ENCODE peak calls at places on chromosome 18, in four cellular contexts. F is HL-60, Z is GM12878, O is K562. R is an unnamed sample.

GRCh38 chr18:45828917-45829811 is 3.7 kb downstream of the SIGLEC15 start:
- DNase-seq in F (peak), Z (no peak), O (peak), R (no peak)

GRCh38 chr18:30903566-30903965 is 139.0 kb downstream of the DSC3 start:
- DNase-seq in F (no peak), Z (no peak), O (no peak), R (no peak)

GRCh38 chr18:76715012-76715608 is 107.2 kb upstream of the ZNF236 start:
- DNase-seq in F (no peak), Z (no peak), O (no peak), R (no peak)

GRCh38 chr18:76972241-76972640 is 149.9 kb downstream of the ZNF236 start:
- DNase-seq in F (no peak), Z (no peak), O (no peak), R (no peak)

GRCh38 chr18:13147146-13147545 is 71.4 kb upstream of the LDLRAD4 start:
- DNase-seq in F (peak), Z (no peak), O (no peak), R (no peak)

GRCh38 chr18:64097497-64097896 is 51.4 kb downstream of the LINC00305 start:
- DNase-seq in F (no peak), Z (no peak), O (no peak), R (no peak)

GRCh38 chr18:12257996-12258718 is 4.0 kb downstream of the CIDEA start:
- DNase-seq in F (no peak), Z (no peak), O (no peak), R (no peak)

GRCh38 chr18:6056171-6056932 is 161.0 kb upstream of the TMEM200C start:
- DNase-seq in F (no peak), Z (no peak), O (no peak), R (no peak)

GRCh38 chr18:41666251-41666650 is 288.8 kb upstream of the PIK3C3 start:
- DNase-seq in F (no peak), Z (no peak), O (no peak), R (no peak)

GRCh38 chr18:54023471-54023870 is 201.0 kb downstream of the MBD2 start:
- DNase-seq in F (no peak), Z (peak), O (no peak), R (no peak)

GRCh38 chr18:9987931-9988330 is 74.1 kb downstream of the VAPA start:
- DNase-seq in F (no peak), Z (no peak), O (no peak), R (no peak)

GRCh38 chr18:10659000-10659399 is 133.2 kb downstream of the NAPG start:
- DNase-seq in F (no peak), Z (no peak), O (no peak), R (no peak)

GRCh38 chr18:27860011-27860410 is 316.9 kb downstream of the CDH2 start:
- DNase-seq in F (no peak), Z (no peak), O (no peak), R (no peak)

GRCh38 chr18:27862056-27862682 is 314.8 kb downstream of the CDH2 start:
- DNase-seq in F (no peak), Z (no peak), O (no peak), R (no peak)

GRCh38 chr18:27863780-27864430 is 313.0 kb downstream of the CDH2 start:
- DNase-seq in F (no peak), Z (no peak), O (no peak), R (no peak)

GRCh38 chr18:27860701-27861107 is 316.2 kb downstream of the CDH2 start:
- DNase-seq in F (no peak), Z (peak), O (no peak), R (no peak)

DNA sequence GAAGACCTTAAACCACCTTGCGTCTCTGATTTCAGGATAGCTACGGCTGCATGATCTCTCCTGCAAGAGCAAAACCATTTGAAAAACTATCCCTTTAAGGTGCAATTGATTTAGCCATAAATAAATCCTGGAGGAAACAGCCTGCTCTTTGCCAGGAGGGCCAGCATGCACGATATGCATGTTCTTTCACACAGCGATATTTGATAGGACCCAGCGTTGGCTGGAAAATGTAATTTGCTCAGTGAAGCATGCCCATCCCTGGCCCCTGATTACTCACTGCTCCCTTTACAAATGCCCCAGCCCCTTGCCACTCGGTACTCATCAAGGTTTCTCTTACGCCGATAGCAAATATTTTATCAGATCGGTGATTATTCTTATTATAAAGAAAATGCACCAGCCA is 315.4 kb downstream of the CDH2 start:
- DNase-seq in F (no peak), Z (no peak), O (no peak), R (no peak)
- TF ChIP-seq SPI1 in F (no peak), Z (no peak), O (no peak), R (no peak)

GRCh38 chr18:21389283-21389682 is 147.3 kb downstream of the GREB1L start:
- DNase-seq in F (no peak), Z (no peak), O (no peak), R (no peak)

GRCh38 chr18:21389903-21390302 is 147.9 kb downstream of the GREB1L start:
- DNase-seq in F (no peak), Z (no peak), O (no peak), R (no peak)

GRCh38 chr18:21386523-21387240 is 144.7 kb downstream of the GREB1L start:
- DNase-seq in F (no peak), Z (no peak), O (no peak), R (no peak)

GRCh38 chr18:21393986-21394385 is 152.0 kb downstream of the GREB1L start:
- DNase-seq in F (no peak), Z (no peak), O (no peak), R (no peak)

GRCh38 chr18:21391074-21391673 is 149.1 kb downstream of the GREB1L start:
- DNase-seq in F (no peak), Z (peak), O (no peak), R (no peak)
- TF ChIP-seq SPI1 in F (no peak), Z (no peak), O (no peak), R (no peak)

DNA sequence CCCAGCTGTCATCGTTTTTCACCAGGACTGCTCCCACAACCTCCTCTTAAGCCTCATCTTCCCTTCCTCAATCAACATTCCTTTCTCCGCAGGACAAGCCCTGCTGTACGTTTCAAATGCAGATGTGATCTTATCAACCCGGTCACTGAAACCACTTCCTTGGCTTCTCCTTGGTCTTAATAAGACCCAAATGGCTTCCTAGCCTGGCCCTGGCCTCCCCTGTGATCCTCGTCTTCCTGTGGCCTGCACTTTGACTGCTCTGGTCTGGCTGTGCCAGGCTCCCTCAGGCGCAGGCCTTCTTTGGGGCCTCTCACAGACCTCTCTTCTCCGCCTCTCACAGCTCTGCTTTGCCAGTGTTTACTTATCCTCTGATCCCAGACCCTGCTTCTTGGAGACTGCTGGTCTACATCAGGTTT is 4.7 kb upstream of the ADNP2 start:
- DNase-seq in F (no peak), Z (no peak), O (no peak), R (no peak)
- TF ChIP-seq SPI1 in F (no peak), Z (no peak), O (peak), R (no peak)

GRCh38 chr18:62621546-62621945 is 93.8 kb upstream of the PHLPP1 start:
- DNase-seq in F (no peak), Z (no peak), O (no peak), R (no peak)
- TF ChIP-seq SPI1 in F (no peak), Z (no peak), O (no peak), R (no peak)

R was measured in GM12891.